ENCODE peak calls at places on chromosomes 4 and X, in eight cellular contexts. Z, O, M, T, G, V, K and I are unnamed samples. For H3K4me1, the result is how much of the 10 kb centered on the place peaks cover.

GRCh38 chr4:174084981-174085380 is 198.5 kb downstream of the FBXO8 start:
- DNase-seq in Z (no peak), O (no peak), M (no peak), T (no peak), G (no peak), V (no peak), K (no peak), I (no peak)

GRCh38 chr4:174316546-174316945 is 32.8 kb downstream of the CEP44 start:
- DNase-seq in Z (no peak), O (peak), M (peak), T (no peak), G (no peak), V (no peak), K (peak), I (no peak)

GRCh38 chrX:120769576-120770341 is 105.9 kb downstream of the CT47B1 start:
- DNase-seq in Z (peak), O (peak), M (peak), T (no peak), G (peak), V (peak), K (peak), I (no peak)

GRCh38 chrX:40108959-40109287 is 11.2 kb upstream of the BCOR start:
- DNase-seq in Z (no peak), O (peak), M (peak), T (peak), G (peak), V (peak), K (peak), I (no peak)

GRCh38 chr4:109915385-109916002 is 2.8 kb downstream of the EGF start:
- DNase-seq in Z (peak), O (no peak), M (no peak), T (no peak), G (no peak), V (no peak), K (no peak), I (no peak)

GRCh38 chr4:88138561-88138960 is 19.9 kb downstream of the ABCG2 start:
- DNase-seq in Z (no peak), O (peak), M (peak), T (no peak), G (no peak), V (peak), K (peak), I (no peak)

GRCh38 chr4:37073226-37073840 is 171.2 kb upstream of the NWD2 start:
- DNase-seq in Z (no peak), O (no peak), M (no peak), T (no peak), G (no peak), V (no peak), K (no peak), I (no peak)

GRCh38 chrX:149002320-149002719 is 501.9 kb downstream of the AFF2 start:
- DNase-seq in Z (no peak), O (no peak), M (no peak), T (no peak), G (no peak), V (no peak), K (no peak), I (no peak)

GRCh38 chr4:40240040-40240653 is 43.3 kb downstream of the RHOH start:
- DNase-seq in Z (no peak), O (peak), M (peak), T (no peak), G (no peak), V (peak), K (no peak), I (no peak)

GRCh38 chr4:170743633-170744032 is 653.9 kb upstream of the AADAT start:
- DNase-seq in Z (no peak), O (no peak), M (no peak), T (no peak), G (no peak), V (no peak), K (no peak), I (no peak)

GRCh38 chr4:113355550-113356371 is 306.3 kb downstream of the ANK2 start:
- DNase-seq in Z (peak), O (peak), M (peak), T (no peak), G (peak), V (peak), K (peak), I (peak)

GRCh38 chr4:2484993-2485392 is 16.1 kb downstream of the RNF4 start:
- DNase-seq in Z (peak), O (peak), M (peak), T (no peak), G (no peak), V (peak), K (no peak), I (no peak)

GRCh38 chr4:86280246-86280645 is 79.6 kb downstream of the MAPK10 start:
- DNase-seq in Z (no peak), O (peak), M (no peak), T (no peak), G (no peak), V (no peak), K (peak), I (no peak)

GRCh38 chrX:37425370-37425769 is 76.2 kb downstream of the PRRG1 start:
- DNase-seq in Z (no peak), O (peak), M (peak), T (no peak), G (no peak), V (no peak), K (peak), I (no peak)

GRCh38 chr4:43238018-43238417 is 345.5 kb downstream of the GRXCR1 start:
- DNase-seq in Z (no peak), O (no peak), M (no peak), T (no peak), G (no peak), V (no peak), K (no peak), I (no peak)

GRCh38 chrX:47191806-47192401 is 1.7 kb upstream of the UBA1 start:
- DNase-seq in Z (no peak), O (no peak), M (no peak), T (no peak), G (no peak), V (no peak), K (no peak), I (no peak)

GRCh38 chr4:4641661-4642180 is 99.9 kb upstream of the STX18 start:
- DNase-seq in Z (no peak), O (no peak), M (no peak), T (peak), G (no peak), V (no peak), K (no peak), I (no peak)

GRCh38 chrX:136204571-136204970 is 46.6 kb downstream of the MAP7D3 start:
- DNase-seq in Z (no peak), O (peak), M (peak), T (peak), G (peak), V (peak), K (peak), I (no peak)

GRCh38 chr4:110544594-110544993 is 68.6 kb downstream of the ENPEP start:
- DNase-seq in Z (no peak), O (no peak), M (no peak), T (no peak), G (no peak), V (no peak), K (no peak), I (no peak)

GRCh38 chr4:182904271-182904761 is 12.9 kb downstream of the DCTD start:
- DNase-seq in Z (no peak), O (no peak), M (no peak), T (no peak), G (no peak), V (no peak), K (no peak), I (no peak)

GRCh38 chr4:98873059-98873458 is 55.9 kb downstream of the EIF4E start:
- DNase-seq in Z (no peak), O (peak), M (peak), T (no peak), G (no peak), V (no peak), K (peak), I (no peak)

GRCh38 chr4:81352476-81352875 is 119.2 kb downstream of the RASGEF1B start:
- DNase-seq in Z (no peak), O (peak), M (peak), T (no peak), G (no peak), V (no peak), K (peak), I (no peak)

GRCh38 chr4:16464651-16465050 is 238.4 kb upstream of the TAPT1 start:
- DNase-seq in Z (no peak), O (peak), M (peak), T (no peak), G (no peak), V (no peak), K (peak), I (no peak)

GRCh38 chr4:85932371-85933305 is 427.2 kb downstream of the MAPK10 start:
- DNase-seq in Z (no peak), O (peak), M (no peak), T (no peak), G (no peak), V (peak), K (peak), I (no peak)

GRCh38 chrX:1876041-1876440 is 261.2 kb downstream of the ASMT start:
- DNase-seq in Z (no peak), O (no peak), M (no peak), T (no peak), G (no peak), V (no peak), K (no peak), I (no peak)

GRCh38 chrX:16022580-16023170 is 100.7 kb upstream of the GRPR start:
- DNase-seq in Z (no peak), O (peak), M (peak), T (no peak), G (peak), V (peak), K (peak), I (no peak)

GRCh38 chr4:124111922-124112321 is 600.6 kb downstream of the ANKRD50 start:
- DNase-seq in Z (peak), O (peak), M (peak), T (peak), G (no peak), V (peak), K (peak), I (no peak)

GRCh38 chr4:169956441-169956840 is 69.8 kb downstream of the MFAP3L start:
- DNase-seq in Z (no peak), O (peak), M (peak), T (no peak), G (no peak), V (no peak), K (peak), I (no peak)

GRCh38 chr4:175054980-175055379 is 136.8 kb downstream of the ADAM29 start:
- DNase-seq in Z (no peak), O (no peak), M (no peak), T (peak), G (no peak), V (no peak), K (no peak), I (no peak)

GRCh38 chr4:153481474-153481873 is 15.3 kb downstream of the TMEM131L start:
- DNase-seq in Z (no peak), O (no peak), M (no peak), T (no peak), G (no peak), V (no peak), K (no peak), I (no peak)
- H3K4me1 ChIP-seq in Z (under half), O (under half), M (under half), T (under half), G (under half), V (under half), K (under half), I (under half)

DNA sequence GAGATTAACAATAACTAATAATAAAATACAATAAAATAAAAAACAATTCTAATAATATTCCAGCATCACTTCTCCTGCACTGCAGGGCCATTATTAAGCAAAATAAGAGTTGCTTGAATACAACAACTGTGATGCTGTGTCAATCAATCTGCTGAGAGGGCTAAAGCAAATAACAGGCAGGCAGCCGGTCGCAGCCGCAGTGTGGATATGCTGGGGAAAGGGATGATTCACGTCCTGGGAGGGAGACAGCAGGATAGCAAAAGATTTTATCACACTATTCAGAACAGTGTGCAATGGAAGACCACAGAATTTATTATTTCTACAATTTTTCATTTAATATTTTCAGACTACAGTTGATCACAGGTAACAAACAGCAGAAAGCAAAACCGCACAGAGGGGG is 76.5 kb upstream of the SMARCAD1 start:
- DNase-seq in Z (no peak), O (no peak), M (peak), T (no peak), G (no peak), V (no peak), K (no peak), I (no peak)
- H2AFZ ChIP-seq in Z (no peak), O (no peak), M (no peak), T (no peak), G (no peak), V (no peak), K (no peak), I (no peak)

GRCh38 chr4:10085828-10086505 is 30.6 kb downstream of the WDR1 start:
- DNase-seq in Z (no peak), O (no peak), M (no peak), T (no peak), G (no peak), V (no peak), K (no peak), I (no peak)

GRCh38 chr4:10086506-10087120 is 30.0 kb downstream of the WDR1 start:
- DNase-seq in Z (no peak), O (no peak), M (no peak), T (no peak), G (no peak), V (no peak), K (no peak), I (no peak)

GRCh38 chr4:10085386-10085785 is 31.2 kb downstream of the WDR1 start:
- DNase-seq in Z (no peak), O (no peak), M (no peak), T (no peak), G (no peak), V (no peak), K (no peak), I (no peak)

GRCh38 chr4:10088135-10089010 is 28.2 kb downstream of the WDR1 start:
- DNase-seq in Z (no peak), O (no peak), M (no peak), T (no peak), G (no peak), V (no peak), K (no peak), I (peak)

DNA sequence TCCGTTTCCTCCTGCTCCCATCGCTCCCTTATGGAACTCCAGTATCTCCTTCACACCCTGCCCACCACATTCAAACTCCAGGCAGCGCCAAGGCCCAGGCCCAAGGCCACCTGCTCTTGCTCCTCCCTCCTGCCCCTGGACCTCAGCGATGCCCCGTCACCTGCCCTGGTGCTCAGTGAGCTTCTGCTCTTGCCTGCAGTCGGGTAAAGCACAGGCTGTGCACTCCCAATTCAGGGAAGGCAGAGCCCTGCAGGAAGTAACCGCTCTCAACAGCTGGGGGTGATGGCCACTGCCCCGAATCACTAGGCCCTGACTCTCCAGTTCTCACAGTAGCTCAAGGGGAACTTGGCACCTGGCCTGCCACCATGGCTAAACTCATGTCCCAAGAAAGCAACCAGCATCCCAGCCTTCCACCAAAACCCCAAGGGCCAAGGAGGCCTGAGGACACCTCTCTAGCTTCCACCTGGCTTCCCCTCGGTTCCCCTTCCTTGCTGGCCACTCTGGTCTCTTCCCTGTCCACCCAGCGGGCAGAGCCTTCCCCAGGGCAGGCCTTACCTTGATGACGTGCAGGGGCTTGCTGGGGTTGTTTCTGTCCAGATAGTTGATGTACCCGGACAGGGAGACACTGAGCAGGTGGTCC is 29.3 kb downstream of the WDR1 start:
- DNase-seq in Z (no peak), O (no peak), M (no peak), T (no peak), G (no peak), V (no peak), K (no peak), I (no peak)
- H3K4me1 ChIP-seq in Z (under half), O (under half), M (under half), T (under half), G (under half), V (under half), K (under half), I (under half)

GRCh38 chr4:70925899-70926635 is 23.9 kb downstream of the MOB1B start:
- DNase-seq in Z (no peak), O (no peak), M (no peak), T (no peak), G (no peak), V (no peak), K (no peak), I (no peak)
- H2AFZ ChIP-seq in Z (no peak), O (no peak), M (no peak), T (no peak), G (no peak), V (no peak), K (no peak), I (no peak)

GRCh38 chr4:183988874-183989273 is 83.8 kb downstream of the STOX2 start:
- DNase-seq in Z (no peak), O (no peak), M (no peak), T (no peak), G (peak), V (no peak), K (no peak), I (no peak)

GRCh38 chr4:183987987-183988392 is 82.9 kb downstream of the STOX2 start:
- DNase-seq in Z (no peak), O (peak), M (peak), T (peak), G (peak), V (peak), K (peak), I (peak)

GRCh38 chr4:183987529-183987946 is 82.4 kb downstream of the STOX2 start:
- DNase-seq in Z (no peak), O (peak), M (peak), T (peak), G (peak), V (peak), K (peak), I (peak)

GRCh38 chr4:183989471-183989870 is 84.4 kb downstream of the STOX2 start:
- DNase-seq in Z (no peak), O (peak), M (peak), T (no peak), G (no peak), V (no peak), K (peak), I (no peak)

DNA sequence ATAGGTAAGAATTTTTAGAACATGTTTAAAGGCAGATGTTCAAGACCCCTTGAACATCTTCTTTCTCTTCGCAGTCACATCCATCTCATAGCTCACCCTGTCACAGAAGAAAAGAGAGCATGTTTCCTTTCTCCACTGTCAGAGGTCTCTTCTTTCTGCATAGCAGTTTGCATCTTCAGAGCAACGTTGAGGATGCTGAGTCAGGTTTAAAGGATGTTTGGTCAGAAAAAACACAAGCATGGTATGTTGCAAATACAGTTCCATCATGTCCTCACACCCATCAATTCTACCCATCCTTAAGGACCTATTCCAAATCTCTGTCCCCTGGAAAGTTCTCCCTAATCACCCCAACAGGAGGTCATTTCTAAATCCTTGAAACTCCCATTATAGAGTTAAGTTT is 84.8 kb downstream of the STOX2 start:
- DNase-seq in Z (no peak), O (no peak), M (no peak), T (no peak), G (no peak), V (no peak), K (no peak), I (no peak)
- H3K4me1 ChIP-seq in Z (under half), O (under half), M (under half), T (under half), G (under half), V (under half), K (under half), I (under half)

GRCh38 chrX:13857804-13858203 is 40.9 kb upstream of the GPM6B start:
- DNase-seq in Z (no peak), O (no peak), M (no peak), T (no peak), G (no peak), V (no peak), K (no peak), I (no peak)

GRCh38 chrX:13855689-13856425 is 39.0 kb upstream of the GPM6B start:
- DNase-seq in Z (peak), O (peak), M (no peak), T (no peak), G (no peak), V (no peak), K (peak), I (no peak)

DNA sequence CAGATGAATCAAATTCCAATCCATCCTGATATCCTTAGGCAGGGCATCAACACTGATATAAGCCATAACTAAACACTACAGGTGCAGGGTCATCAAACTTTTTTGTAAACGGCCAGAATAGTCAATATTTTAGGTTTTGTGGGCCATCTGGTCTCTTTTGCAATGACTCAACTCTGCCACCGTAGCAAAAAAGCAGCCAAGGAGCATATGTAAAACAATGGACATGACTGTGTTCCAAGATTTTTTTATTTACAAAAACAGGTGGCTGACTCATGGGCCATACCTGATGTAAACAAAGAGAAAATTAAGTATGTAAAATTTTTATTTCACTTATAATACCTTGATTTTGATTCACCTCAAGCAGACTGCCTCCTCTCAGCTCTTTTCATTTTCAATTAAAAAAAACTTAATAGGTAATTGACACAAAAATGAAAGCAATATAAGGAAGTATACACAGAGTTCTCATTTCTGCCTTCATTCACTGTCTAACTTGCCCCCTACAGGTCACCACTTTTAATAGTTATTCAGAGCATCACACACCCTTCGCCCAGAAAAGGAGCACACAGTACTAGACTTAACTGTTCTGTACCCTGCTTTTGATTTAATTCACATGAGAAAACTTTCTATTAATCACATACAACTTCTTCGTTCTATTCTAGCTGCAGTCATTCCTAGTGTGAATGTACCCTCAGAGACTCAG is 35.3 kb upstream of the GPM6B start:
- DNase-seq in Z (peak), O (no peak), M (no peak), T (no peak), G (no peak), V (no peak), K (no peak), I (no peak)
- H2AFZ ChIP-seq in Z (no peak), O (no peak), M (no peak), T (no peak), G (no peak), V (no peak), K (no peak), I (no peak)

DNA sequence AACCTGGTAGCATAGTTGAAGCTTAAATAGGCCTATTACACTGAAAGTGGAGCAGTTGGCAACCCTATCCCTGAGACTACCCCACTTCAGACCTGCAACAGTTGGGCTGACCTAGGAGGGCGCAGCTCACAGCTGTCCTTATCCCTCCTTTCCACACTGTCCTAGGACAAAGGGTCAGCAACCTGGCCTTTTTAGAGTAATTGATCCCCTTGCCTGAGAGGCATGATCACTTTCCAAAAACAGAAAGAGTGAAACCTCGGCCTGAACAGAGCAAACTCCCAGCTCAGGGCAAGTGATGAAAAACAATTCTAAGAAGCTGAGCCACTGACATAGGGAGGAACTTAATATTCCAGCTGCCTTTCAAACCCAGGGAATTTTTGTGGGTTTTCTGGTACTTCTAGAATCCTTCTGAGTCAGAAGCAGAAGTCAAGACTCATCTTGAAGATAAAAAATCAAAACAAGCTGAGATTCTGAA is 94.9 kb upstream of the MYOZ2 start:
- DNase-seq in Z (no peak), O (peak), M (peak), T (peak), G (no peak), V (no peak), K (peak), I (no peak)
- H3K4me1 ChIP-seq in Z (under half), O (under half), M (half or more), T (under half), G (under half), V (under half), K (under half), I (under half)